ENCODE peak calls at places on chromosomes 13 and 19, in five cellular contexts. T, P, R, L and K are unnamed samples.

GRCh38 chr13:109500146-109500773 is 286.1 kb downstream of the IRS2 start:
- ATAC-seq in R (peak; percentile 85), T (no peak), L (peak; percentile 41), P (no peak), K (no peak)

GRCh38 chr13:88395804-88396203 is 724.6 kb downstream of the SLITRK5 start:
- ATAC-seq in R (no peak), P (no peak), L (peak; percentile 19), T (no peak), K (no peak)

GRCh38 chr19:7355151-7355845 is 6.6 kb downstream of the ARHGEF18 start:
- ATAC-seq in R (no peak), T (no peak), L (peak; percentile 10), P (peak; percentile 55), K (peak; percentile 44)

GRCh38 chr19:56660381-56661105 is 11.0 kb downstream of the ZNF835 start:
- ATAC-seq in R (no peak), L (no peak), P (no peak), T (no peak), K (no peak)

GRCh38 chr13:24356270-24356669 is 46.9 kb downstream of the C1QTNF9 start:
- ATAC-seq in R (no peak), T (no peak), L (no peak), P (no peak), K (no peak)

GRCh38 chr13:79781829-79782540 is 301.0 kb downstream of the NDFIP2 start:
- ATAC-seq in L (no peak), P (peak; percentile 56), T (no peak), R (no peak), K (no peak)

GRCh38 chr13:94224670-94225069 is 254.8 kb downstream of the DCT start:
- ATAC-seq in R (no peak), T (no peak), L (no peak), P (no peak), K (no peak)

GRCh38 chr13:45827318-45827717 is 24.2 kb downstream of the SIAH3 start:
- ATAC-seq in P (no peak), T (no peak), L (no peak), R (no peak), K (no peak)

GRCh38 chr19:1258707-1259205 is 10.4 kb downstream of the MIDN start:
- ATAC-seq in P (no peak), L (no peak), R (no peak), T (no peak), K (no peak)

GRCh38 chr13:80654638-80655249 is 313.8 kb upstream of the SPRY2 start:
- ATAC-seq in L (no peak), R (no peak), P (no peak), T (peak; percentile 68), K (no peak)

GRCh38 chr13:44337581-44337980 is 36.0 kb upstream of the SERP2 start:
- ATAC-seq in T (no peak), L (no peak), R (no peak), P (no peak), K (no peak)

GRCh38 chr19:49749055-49749716 is 13.9 kb downstream of the TSKS start:
- ATAC-seq in T (peak; percentile 31), R (no peak), L (peak; percentile 42), P (peak; percentile 55), K (no peak)

GRCh38 chr19:51514866-51515481 is 13.4 kb upstream of the SIGLEC12 start:
- ATAC-seq in T (peak; percentile 87), R (peak; percentile 47), P (peak; percentile 69), L (peak; percentile 76), K (no peak)

GRCh38 chr19:45164577-45165335 is 4.0 kb upstream of the NKPD1 start:
- ATAC-seq in P (no peak), R (peak; percentile 57), T (peak; percentile 58), L (peak; percentile 92), K (peak; percentile 36)

GRCh38 chr13:43303040-43303729 is 279.8 kb downstream of the DNAJC15 start:
- ATAC-seq in L (peak; percentile 60), P (peak; percentile 80), T (no peak), R (peak; percentile 73), K (peak; percentile 66)

GRCh38 chr13:98172570-98173405 is 4.3 kb downstream of the RNF113B start:
- ATAC-seq in L (no peak), P (no peak), T (no peak), R (no peak), K (peak; percentile 18)

GRCh38 chr13:43058318-43058674 is 34.9 kb downstream of the DNAJC15 start:
- ATAC-seq in R (peak; percentile 75), L (peak; percentile 74), P (peak; percentile 91), T (no peak), K (peak; percentile 28)

GRCh38 chr13:33411312-33411711 is 125.8 kb upstream of the STARD13 start:
- ATAC-seq in L (no peak), T (no peak), P (no peak), R (no peak), K (no peak)

GRCh38 chr19:55012294-55012693 is 25.8 kb downstream of the GP6 start:
- ATAC-seq in P (no peak), L (no peak), R (no peak), T (peak; percentile 25), K (no peak)

GRCh38 chr19:41226053-41226873 is 7.2 kb downstream of the AXL start:
- ATAC-seq in T (peak; percentile 82), P (peak; percentile 80), R (peak; percentile 78), L (no peak), K (peak; percentile 85)

GRCh38 chr13:36282818-36283432 is 14.7 kb downstream of the CCDC169 start:
- ATAC-seq in R (peak; percentile 62), T (peak; percentile 69), L (peak; percentile 70), P (peak; percentile 60), K (peak; percentile 58)

GRCh38 chr13:109737606-109738005 is 48.8 kb downstream of the IRS2 start:
- ATAC-seq in L (no peak), R (no peak), P (no peak), T (no peak), K (no peak)

GRCh38 chr19:35055715-35056179 is 14.2 kb downstream of the HPN start:
- ATAC-seq in R (peak; percentile 76), T (peak; percentile 94), P (peak; percentile 84), L (peak; percentile 79), K (no peak)

GRCh38 chr13:95296326-95296939 is 4.8 kb downstream of the ABCC4 start:
- ATAC-seq in T (no peak), L (peak; percentile 13), P (no peak), R (peak; percentile 60), K (no peak)

GRCh38 chr19:7970716-7971448 is 27.4 kb upstream of the TIMM44 start:
- ATAC-seq in T (peak; percentile 91), R (peak; percentile 75), L (peak; percentile 76), P (peak; percentile 81), K (no peak)

GRCh38 chr13:48500652-48501197 is 32.2 kb downstream of the RCBTB2 start:
- ATAC-seq in L (peak; percentile 57), T (no peak), P (no peak), R (peak; percentile 75), K (peak; percentile 63)

GRCh38 chr13:100735494-100735893 is 60.9 kb upstream of the TMTC4 start:
- ATAC-seq in L (no peak), R (no peak), P (no peak), T (no peak), K (no peak)

GRCh38 chr19:10740798-10741197 is 22.9 kb downstream of the DNM2 start:
- ATAC-seq in L (no peak), R (no peak), P (no peak), T (peak; percentile 24), K (no peak)

GRCh38 chr19:3450796-3451411 is 29.4 kb downstream of the SMIM24 start:
- ATAC-seq in P (peak; percentile 78), L (peak; percentile 74), R (peak; percentile 35), T (peak; percentile 80), K (peak; percentile 95)

GRCh38 chr13:99542788-99543406 is 41.6 kb downstream of the TM9SF2 start:
- ATAC-seq in T (no peak), P (no peak), R (no peak), L (peak; percentile 99), K (no peak)

GRCh38 chr13:81171065-81171647 is 830.2 kb upstream of the SPRY2 start:
- ATAC-seq in T (no peak), L (peak; percentile 76), R (peak; percentile 39), P (no peak), K (no peak)

DNA sequence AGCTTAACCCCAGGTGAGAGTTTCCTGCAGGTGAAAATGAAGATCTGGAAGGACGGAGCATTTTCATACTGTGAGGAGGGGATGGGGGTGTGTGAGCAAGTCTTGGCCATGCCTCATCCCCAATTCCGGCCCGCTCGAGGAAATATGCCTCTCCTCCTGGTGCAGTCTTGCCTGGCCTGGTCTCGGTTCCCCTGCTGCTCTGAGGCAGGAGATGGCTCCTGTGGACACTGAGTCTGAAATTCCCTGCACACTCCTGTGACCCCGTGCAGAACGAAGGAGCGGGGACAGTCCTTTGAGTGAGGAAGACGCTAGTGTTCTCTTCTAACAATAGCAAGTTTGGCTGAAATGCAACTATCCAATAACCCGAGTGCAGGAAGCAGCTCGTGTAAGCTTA is 329 bp upstream of the ZNF439 start:
- ATAC-seq in T (no peak), P (peak; percentile 46), R (peak; percentile 62), L (no peak), K (no peak)
- TF ChIP-seq POLR2AphosphoS5 in T (no peak), P (no peak), R (no peak), L (no peak), K (no peak)

GRCh38 chr19:47719047-47719885 is 6.0 kb downstream of the EHD2 start:
- ATAC-seq in L (no peak), P (peak; percentile 71), R (peak; percentile 65), T (no peak), K (peak; percentile 88)

GRCh38 chr19:47714339-47714738 is 1.1 kb downstream of the EHD2 start:
- ATAC-seq in T (peak; percentile 10), R (no peak), L (no peak), P (no peak), K (no peak)

GRCh38 chr19:47713046-47714021 is at the start of gene EHD2:
- ATAC-seq in L (peak; percentile 63), R (peak; percentile 49), T (peak; percentile 92), P (peak; percentile 91), K (peak; percentile 95)

GRCh38 chr19:47720669-47721068 is 7.4 kb downstream of the EHD2 start:
- ATAC-seq in P (no peak), L (no peak), R (no peak), T (no peak), K (no peak)

GRCh38 chr19:47716270-47716937 is 3.2 kb downstream of the EHD2 start:
- ATAC-seq in R (peak; percentile 10), L (no peak), P (no peak), T (no peak), K (no peak)
- H3K4me3 ChIP-seq in R (peak overlapping the region; percentile 28), L (no peak overlapping the region), P (no peak overlapping the region), T (no peak overlapping the region), K (no peak overlapping the region)

GRCh38 chr19:5440299-5440698 is 14.9 kb upstream of the ZNRF4 start:
- ATAC-seq in P (no peak), R (no peak), L (no peak), T (no peak), K (no peak)

GRCh38 chr19:5444431-5444830 is 10.8 kb upstream of the ZNRF4 start:
- ATAC-seq in T (no peak), R (no peak), P (no peak), L (no peak), K (no peak)

GRCh38 chr19:5445667-5446066 is 9.6 kb upstream of the ZNRF4 start:
- ATAC-seq in T (peak; percentile 49), R (no peak), L (no peak), P (no peak), K (no peak)

GRCh38 chr19:5445071-5445470 is 10.1 kb upstream of the ZNRF4 start:
- ATAC-seq in P (no peak), R (no peak), L (no peak), T (no peak), K (no peak)

GRCh38 chr19:5443723-5444122 is 11.5 kb upstream of the ZNRF4 start:
- ATAC-seq in P (no peak), T (no peak), R (no peak), L (no peak), K (no peak)
- TF ChIP-seq POLR2AphosphoS5 in P (no peak), T (no peak), R (no peak), L (no peak), K (no peak)

GRCh38 chr13:40651866-40652587 is 14.4 kb downstream of the FOXO1 start:
- ATAC-seq in T (no peak), P (no peak), R (no peak), L (peak; percentile 57), K (no peak)
- H3K4me3 ChIP-seq in T (no peak overlapping the region), P (no peak overlapping the region), R (no peak overlapping the region), L (peak overlapping the region; percentile 33), K (no peak overlapping the region)